ENCODE peak calls at places on chromosome 5, in nine cellular contexts. B is suprapubic skin; M is activated CD8-positive, alpha-beta memory T cell treated with anti-CD3 and anti-CD28 coated beads for 1 hour; R is fibroblast of the aortic adventitia; I is HS-5; F is Kasumi-1; E is H54; T is GM23248; Z is GM20000. S is an unnamed sample.

GRCh38 chr5:93378073-93378472 is 202.9 kb downstream of the NR2F1-AS1 start:
- DNase-seq in B (no peak), M (no peak), R (no peak), I (peak; percentile 23), F (no peak), E (no peak), T (peak; percentile 52), Z (no peak), S (no peak)

GRCh38 chr5:58543723-58544122 is 39.2 kb upstream of the RAB3C start:
- DNase-seq in B (no peak), M (no peak), R (no peak), I (no peak), F (no peak), E (no peak), T (no peak), Z (no peak), S (no peak)

GRCh38 chr5:88732181-88732633 is 150.8 kb downstream of the MEF2C start:
- DNase-seq in B (peak; percentile 62), M (no peak), R (peak; percentile 54), I (no peak), F (peak; percentile 98), E (no peak), T (peak; percentile 85), Z (peak; percentile 33), S (peak; percentile 52)

GRCh38 chr5:119439140-119439625 is 13.1 kb upstream of the HSD17B4 start:
- DNase-seq in B (no peak), M (no peak), R (no peak), I (no peak), F (no peak), E (no peak), T (no peak), Z (no peak), S (no peak)

GRCh38 chr5:40480392-40480791 is 199.3 kb upstream of the PTGER4 start:
- DNase-seq in B (no peak), M (no peak), R (no peak), I (no peak), F (no peak), E (no peak), T (no peak), Z (no peak), S (no peak)

GRCh38 chr5:75612211-75612579 is 942 bp downstream of the ANKDD1B start:
- DNase-seq in B (no peak), M (no peak), R (no peak), I (no peak), F (no peak), E (no peak), T (no peak), Z (no peak), S (no peak)

GRCh38 chr5:180787025-180787424 is 15.6 kb downstream of the MGAT1 start:
- DNase-seq in B (no peak), M (no peak), R (no peak), I (no peak), F (no peak), E (no peak), T (peak; percentile 34), Z (no peak), S (no peak)

GRCh38 chr5:95406426-95407093 is 15.4 kb downstream of the FAM81B start:
- DNase-seq in B (no peak), M (no peak), R (peak; percentile 52), I (peak; percentile 18), F (no peak), E (no peak), T (peak; percentile 26), Z (no peak), S (no peak)

GRCh38 chr5:538271-538771 is 14.1 kb upstream of the SLC9A3 start:
- DNase-seq in B (peak; percentile 45), M (no peak), R (no peak), I (no peak), F (no peak), E (no peak), T (no peak), Z (no peak), S (no peak)